ENCODE peak calls at places on chromosomes 13 and 19, in seven cellular contexts. One of them, this sample, is unnamed.
A peak's percentile ranks its signal among the peaks of the same experiment; 100 is the strongest.

GRCh38 chr19:41886761-41887710 is 4.1 kb downstream of the ARHGEF1 start:
- DNase-seq in activated naive CD4-positive, alpha-beta T cell treated with anti-CD3 and anti-CD28 coated beads, Interleukin-2, amount 50 U/mL, for 72 hours: peak; percentile 59
- DNase-seq in heart left ventricle: no peak
- DNase-seq in cardiac fibroblast: no peak
- DNase-seq in Daoy: no peak
- DNase-seq in endothelial cell of umbilical vein: no peak
- DNase-seq in psoas muscle: no peak
- DNase-seq in this sample: no peak

GRCh38 chr13:45621950-45622349 is 6.4 kb upstream of the ERICH6B start:
- DNase-seq in cardiac fibroblast: no peak
- DNase-seq in heart left ventricle: no peak
- DNase-seq in psoas muscle: no peak
- DNase-seq in Daoy: no peak
- DNase-seq in activated naive CD4-positive, alpha-beta T cell treated with anti-CD3 and anti-CD28 coated beads, Interleukin-2, amount 50 U/mL, for 72 hours: no peak
- DNase-seq in endothelial cell of umbilical vein: no peak
- DNase-seq in this sample: no peak

GRCh38 chr13:24281188-24282008 is 28.0 kb upstream of the C1QTNF9 start:
- DNase-seq in endothelial cell of umbilical vein: no peak
- DNase-seq in cardiac fibroblast: no peak
- DNase-seq in activated naive CD4-positive, alpha-beta T cell treated with anti-CD3 and anti-CD28 coated beads, Interleukin-2, amount 50 U/mL, for 72 hours: no peak
- DNase-seq in Daoy: no peak
- DNase-seq in psoas muscle: no peak
- DNase-seq in heart left ventricle: no peak
- DNase-seq in this sample: no peak

GRCh38 chr19:47039239-47039874 is 9.1 kb downstream of the TMEM160 start:
- DNase-seq in heart left ventricle: no peak
- DNase-seq in psoas muscle: no peak
- DNase-seq in cardiac fibroblast: no peak
- DNase-seq in endothelial cell of umbilical vein: no peak
- DNase-seq in Daoy: no peak
- DNase-seq in activated naive CD4-positive, alpha-beta T cell treated with anti-CD3 and anti-CD28 coated beads, Interleukin-2, amount 50 U/mL, for 72 hours: no peak
- DNase-seq in this sample: no peak

GRCh38 chr13:105346141-105346766 is 1189.2 kb downstream of the EFNB2 start:
- DNase-seq in heart left ventricle: no peak
- DNase-seq in activated naive CD4-positive, alpha-beta T cell treated with anti-CD3 and anti-CD28 coated beads, Interleukin-2, amount 50 U/mL, for 72 hours: no peak
- DNase-seq in endothelial cell of umbilical vein: peak; percentile 20
- DNase-seq in Daoy: peak; percentile 43
- DNase-seq in cardiac fibroblast: peak; percentile 46
- DNase-seq in psoas muscle: no peak
- DNase-seq in this sample: peak; percentile 82

GRCh38 chr13:66506031-66506777 is 723.9 kb downstream of the PCDH9 start:
- DNase-seq in heart left ventricle: no peak
- DNase-seq in activated naive CD4-positive, alpha-beta T cell treated with anti-CD3 and anti-CD28 coated beads, Interleukin-2, amount 50 U/mL, for 72 hours: no peak
- DNase-seq in Daoy: no peak
- DNase-seq in cardiac fibroblast: no peak
- DNase-seq in endothelial cell of umbilical vein: no peak
- DNase-seq in psoas muscle: no peak
- DNase-seq in this sample: no peak

GRCh38 chr13:99067160-99067985 is 89.5 kb upstream of the DOCK9 start:
- DNase-seq in heart left ventricle: no peak
- DNase-seq in endothelial cell of umbilical vein: no peak
- DNase-seq in Daoy: no peak
- DNase-seq in cardiac fibroblast: peak; percentile 25
- DNase-seq in psoas muscle: no peak
- DNase-seq in activated naive CD4-positive, alpha-beta T cell treated with anti-CD3 and anti-CD28 coated beads, Interleukin-2, amount 50 U/mL, for 72 hours: no peak
- DNase-seq in this sample: peak; percentile 82

GRCh38 chr19:38693380-38694223 is 46.2 kb downstream of the ACTN4 start:
- DNase-seq in heart left ventricle: no peak
- DNase-seq in endothelial cell of umbilical vein: peak; percentile 85
- DNase-seq in cardiac fibroblast: peak; percentile 71
- DNase-seq in activated naive CD4-positive, alpha-beta T cell treated with anti-CD3 and anti-CD28 coated beads, Interleukin-2, amount 50 U/mL, for 72 hours: no peak
- DNase-seq in psoas muscle: no peak
- DNase-seq in Daoy: peak; percentile 97
- DNase-seq in this sample: peak; percentile 85

GRCh38 chr13:32824671-32825070 is 191.6 kb upstream of the KL start:
- DNase-seq in heart left ventricle: no peak
- DNase-seq in endothelial cell of umbilical vein: no peak
- DNase-seq in activated naive CD4-positive, alpha-beta T cell treated with anti-CD3 and anti-CD28 coated beads, Interleukin-2, amount 50 U/mL, for 72 hours: no peak
- DNase-seq in cardiac fibroblast: peak; percentile 83
- DNase-seq in psoas muscle: no peak
- DNase-seq in Daoy: peak; percentile 91
- DNase-seq in this sample: peak; percentile 79

GRCh38 chr13:95301947-95302386 is 716 bp upstream of the ABCC4 start:
- DNase-seq in heart left ventricle: no peak
- DNase-seq in activated naive CD4-positive, alpha-beta T cell treated with anti-CD3 and anti-CD28 coated beads, Interleukin-2, amount 50 U/mL, for 72 hours: no peak
- DNase-seq in Daoy: no peak
- DNase-seq in cardiac fibroblast: peak; percentile 44
- DNase-seq in psoas muscle: no peak
- DNase-seq in endothelial cell of umbilical vein: no peak
- DNase-seq in this sample: peak; percentile 41

GRCh38 chr13:94305463-94305862 is 174.0 kb downstream of the DCT start:
- DNase-seq in endothelial cell of umbilical vein: peak; percentile 67
- DNase-seq in cardiac fibroblast: peak; percentile 81
- DNase-seq in Daoy: peak; percentile 19
- DNase-seq in activated naive CD4-positive, alpha-beta T cell treated with anti-CD3 and anti-CD28 coated beads, Interleukin-2, amount 50 U/mL, for 72 hours: no peak
- DNase-seq in heart left ventricle: no peak
- DNase-seq in psoas muscle: no peak
- DNase-seq in this sample: peak; percentile 95

GRCh38 chr19:1856698-1857603 is 6.4 kb downstream of the KLF16 start:
- DNase-seq in psoas muscle: peak; percentile 88
- DNase-seq in Daoy: peak; percentile 84
- DNase-seq in heart left ventricle: peak; percentile 90
- DNase-seq in cardiac fibroblast: peak; percentile 79
- DNase-seq in activated naive CD4-positive, alpha-beta T cell treated with anti-CD3 and anti-CD28 coated beads, Interleukin-2, amount 50 U/mL, for 72 hours: peak; percentile 56
- DNase-seq in endothelial cell of umbilical vein: peak; percentile 76
- DNase-seq in this sample: peak; percentile 81

GRCh38 chr19:53877361-53877766 is 4.6 kb upstream of the PRKCG start:
- DNase-seq in Daoy: no peak
- DNase-seq in activated naive CD4-positive, alpha-beta T cell treated with anti-CD3 and anti-CD28 coated beads, Interleukin-2, amount 50 U/mL, for 72 hours: peak; percentile 34
- DNase-seq in endothelial cell of umbilical vein: no peak
- DNase-seq in heart left ventricle: no peak
- DNase-seq in psoas muscle: peak; percentile 8
- DNase-seq in cardiac fibroblast: peak; percentile 38
- DNase-seq in this sample: peak; percentile 83

GRCh38 chr13:99998261-99998660 is 16.7 kb downstream of the ZIC2 start:
- DNase-seq in cardiac fibroblast: no peak
- DNase-seq in Daoy: no peak
- DNase-seq in psoas muscle: no peak
- DNase-seq in heart left ventricle: no peak
- DNase-seq in endothelial cell of umbilical vein: no peak
- DNase-seq in activated naive CD4-positive, alpha-beta T cell treated with anti-CD3 and anti-CD28 coated beads, Interleukin-2, amount 50 U/mL, for 72 hours: no peak
- DNase-seq in this sample: no peak

GRCh38 chr19:17687857-17688784 is at the start of gene UNC13A:
- DNase-seq in Daoy: peak; percentile 79
- DNase-seq in activated naive CD4-positive, alpha-beta T cell treated with anti-CD3 and anti-CD28 coated beads, Interleukin-2, amount 50 U/mL, for 72 hours: peak; percentile 78
- DNase-seq in psoas muscle: peak; percentile 59
- DNase-seq in endothelial cell of umbilical vein: no peak
- DNase-seq in cardiac fibroblast: peak; percentile 45
- DNase-seq in heart left ventricle: peak; percentile 73
- DNase-seq in this sample: peak; percentile 13

GRCh38 chr13:50227356-50227755 is 212.1 kb downstream of the KCNRG start:
- DNase-seq in psoas muscle: no peak
- DNase-seq in endothelial cell of umbilical vein: no peak
- DNase-seq in cardiac fibroblast: no peak
- DNase-seq in heart left ventricle: no peak
- DNase-seq in activated naive CD4-positive, alpha-beta T cell treated with anti-CD3 and anti-CD28 coated beads, Interleukin-2, amount 50 U/mL, for 72 hours: no peak
- DNase-seq in Daoy: no peak
- DNase-seq in this sample: no peak

GRCh38 chr13:52156724-52157251 is 2.6 kb downstream of the NEK3 start:
- DNase-seq in activated naive CD4-positive, alpha-beta T cell treated with anti-CD3 and anti-CD28 coated beads, Interleukin-2, amount 50 U/mL, for 72 hours: no peak
- DNase-seq in psoas muscle: no peak
- DNase-seq in heart left ventricle: no peak
- DNase-seq in endothelial cell of umbilical vein: peak; percentile 44
- DNase-seq in Daoy: no peak
- DNase-seq in cardiac fibroblast: peak; percentile 20
- DNase-seq in this sample: peak; percentile 63

GRCh38 chr19:35268546-35269424 is at the start of gene USF2:
- DNase-seq in heart left ventricle: peak; percentile 89
- DNase-seq in Daoy: peak; percentile 85
- DNase-seq in cardiac fibroblast: peak; percentile 86
- DNase-seq in activated naive CD4-positive, alpha-beta T cell treated with anti-CD3 and anti-CD28 coated beads, Interleukin-2, amount 50 U/mL, for 72 hours: peak; percentile 64
- DNase-seq in endothelial cell of umbilical vein: peak; percentile 25
- DNase-seq in psoas muscle: peak; percentile 91
- DNase-seq in this sample: peak; percentile 72

GRCh38 chr13:26247608-26248007 is 6.3 kb upstream of the CDK8 start:
- DNase-seq in psoas muscle: no peak
- DNase-seq in activated naive CD4-positive, alpha-beta T cell treated with anti-CD3 and anti-CD28 coated beads, Interleukin-2, amount 50 U/mL, for 72 hours: no peak
- DNase-seq in heart left ventricle: no peak
- DNase-seq in Daoy: no peak
- DNase-seq in endothelial cell of umbilical vein: no peak
- DNase-seq in cardiac fibroblast: peak; percentile 13
- DNase-seq in this sample: peak; percentile 79

GRCh38 chr13:101481421-101481820 is 28.9 kb downstream of the ITGBL1 start:
- DNase-seq in heart left ventricle: no peak
- DNase-seq in Daoy: no peak
- DNase-seq in psoas muscle: no peak
- DNase-seq in endothelial cell of umbilical vein: no peak
- DNase-seq in activated naive CD4-positive, alpha-beta T cell treated with anti-CD3 and anti-CD28 coated beads, Interleukin-2, amount 50 U/mL, for 72 hours: no peak
- DNase-seq in cardiac fibroblast: no peak
- DNase-seq in this sample: no peak

GRCh38 chr13:113126265-113127150 is 3.9 kb downstream of the F10 start:
- DNase-seq in endothelial cell of umbilical vein: no peak
- DNase-seq in heart left ventricle: no peak
- DNase-seq in activated naive CD4-positive, alpha-beta T cell treated with anti-CD3 and anti-CD28 coated beads, Interleukin-2, amount 50 U/mL, for 72 hours: no peak
- DNase-seq in Daoy: no peak
- DNase-seq in psoas muscle: no peak
- DNase-seq in cardiac fibroblast: no peak
- DNase-seq in this sample: no peak

GRCh38 chr19:58581227-58582141 is 8.3 kb upstream of the MZF1 start:
- DNase-seq in cardiac fibroblast: peak; percentile 90
- DNase-seq in psoas muscle: peak; percentile 93
- DNase-seq in heart left ventricle: peak; percentile 91
- DNase-seq in Daoy: peak; percentile 67
- DNase-seq in activated naive CD4-positive, alpha-beta T cell treated with anti-CD3 and anti-CD28 coated beads, Interleukin-2, amount 50 U/mL, for 72 hours: peak; percentile 95
- DNase-seq in endothelial cell of umbilical vein: peak; percentile 91
- DNase-seq in this sample: peak; percentile 88

GRCh38 chr19:58203814-58204475 is 21.1 kb downstream of the ZNF274 start:
- DNase-seq in endothelial cell of umbilical vein: no peak
- DNase-seq in heart left ventricle: no peak
- DNase-seq in cardiac fibroblast: no peak
- DNase-seq in Daoy: no peak
- DNase-seq in psoas muscle: no peak
- DNase-seq in activated naive CD4-positive, alpha-beta T cell treated with anti-CD3 and anti-CD28 coated beads, Interleukin-2, amount 50 U/mL, for 72 hours: no peak
- DNase-seq in this sample: no peak

GRCh38 chr19:4744451-4745170 is 21.0 kb upstream of the DPP9 start:
- DNase-seq in psoas muscle: no peak
- DNase-seq in Daoy: peak; percentile 83
- DNase-seq in heart left ventricle: no peak
- DNase-seq in activated naive CD4-positive, alpha-beta T cell treated with anti-CD3 and anti-CD28 coated beads, Interleukin-2, amount 50 U/mL, for 72 hours: no peak
- DNase-seq in cardiac fibroblast: peak; percentile 96
- DNase-seq in endothelial cell of umbilical vein: peak; percentile 51
- DNase-seq in this sample: peak; percentile 98

GRCh38 chr19:40270362-40271089 is 14.6 kb downstream of the AKT2 start:
- DNase-seq in cardiac fibroblast: no peak
- DNase-seq in endothelial cell of umbilical vein: no peak
- DNase-seq in heart left ventricle: no peak
- DNase-seq in activated naive CD4-positive, alpha-beta T cell treated with anti-CD3 and anti-CD28 coated beads, Interleukin-2, amount 50 U/mL, for 72 hours: no peak
- DNase-seq in psoas muscle: no peak
- DNase-seq in Daoy: no peak
- DNase-seq in this sample: no peak

GRCh38 chr13:59906413-59907027 is 257.2 kb downstream of the DIAPH3 start:
- DNase-seq in Daoy: no peak
- DNase-seq in psoas muscle: no peak
- DNase-seq in activated naive CD4-positive, alpha-beta T cell treated with anti-CD3 and anti-CD28 coated beads, Interleukin-2, amount 50 U/mL, for 72 hours: no peak
- DNase-seq in endothelial cell of umbilical vein: peak; percentile 47
- DNase-seq in cardiac fibroblast: peak; percentile 65
- DNase-seq in heart left ventricle: no peak
- DNase-seq in this sample: peak; percentile 40

GRCh38 chr19:41784337-41785239 is 11.8 kb upstream of the CEACAM3 start:
- DNase-seq in Daoy: no peak
- DNase-seq in cardiac fibroblast: no peak
- DNase-seq in psoas muscle: no peak
- DNase-seq in activated naive CD4-positive, alpha-beta T cell treated with anti-CD3 and anti-CD28 coated beads, Interleukin-2, amount 50 U/mL, for 72 hours: no peak
- DNase-seq in heart left ventricle: no peak
- DNase-seq in endothelial cell of umbilical vein: no peak
- DNase-seq in this sample: no peak

GRCh38 chr13:23660249-23660648 is 90.0 kb downstream of the TNFRSF19 start:
- DNase-seq in Daoy: peak; percentile 17
- DNase-seq in psoas muscle: no peak
- DNase-seq in heart left ventricle: no peak
- DNase-seq in activated naive CD4-positive, alpha-beta T cell treated with anti-CD3 and anti-CD28 coated beads, Interleukin-2, amount 50 U/mL, for 72 hours: no peak
- DNase-seq in endothelial cell of umbilical vein: no peak
- DNase-seq in cardiac fibroblast: no peak
- DNase-seq in this sample: peak; percentile 44

GRCh38 chr19:55005684-55006488 is 32.2 kb downstream of the GP6 start:
- DNase-seq in heart left ventricle: no peak
- DNase-seq in endothelial cell of umbilical vein: no peak
- DNase-seq in activated naive CD4-positive, alpha-beta T cell treated with anti-CD3 and anti-CD28 coated beads, Interleukin-2, amount 50 U/mL, for 72 hours: peak; percentile 56
- DNase-seq in psoas muscle: no peak
- DNase-seq in Daoy: peak; percentile 55
- DNase-seq in cardiac fibroblast: no peak
- DNase-seq in this sample: peak; percentile 52

GRCh38 chr13:41411536-41411935 is 45.8 kb upstream of the RGCC start:
- DNase-seq in psoas muscle: no peak
- DNase-seq in Daoy: peak; percentile 17
- DNase-seq in cardiac fibroblast: peak; percentile 80
- DNase-seq in heart left ventricle: no peak
- DNase-seq in activated naive CD4-positive, alpha-beta T cell treated with anti-CD3 and anti-CD28 coated beads, Interleukin-2, amount 50 U/mL, for 72 hours: no peak
- DNase-seq in endothelial cell of umbilical vein: peak; percentile 32
- DNase-seq in this sample: peak; percentile 59

GRCh38 chr19:55406869-55407624 is 541 bp downstream of the UBE2S start:
- DNase-seq in heart left ventricle: no peak
- DNase-seq in endothelial cell of umbilical vein: peak; percentile 38
- DNase-seq in cardiac fibroblast: peak; percentile 50
- DNase-seq in activated naive CD4-positive, alpha-beta T cell treated with anti-CD3 and anti-CD28 coated beads, Interleukin-2, amount 50 U/mL, for 72 hours: peak; percentile 35
- DNase-seq in Daoy: peak; percentile 37
- DNase-seq in psoas muscle: peak; percentile 38
- DNase-seq in this sample: peak; percentile 33

GRCh38 chr19:1276620-1277007 is 1.3 kb downstream of the FAM174C start:
- DNase-seq in activated naive CD4-positive, alpha-beta T cell treated with anti-CD3 and anti-CD28 coated beads, Interleukin-2, amount 50 U/mL, for 72 hours: no peak
- DNase-seq in endothelial cell of umbilical vein: no peak
- DNase-seq in cardiac fibroblast: no peak
- DNase-seq in psoas muscle: no peak
- DNase-seq in heart left ventricle: no peak
- DNase-seq in Daoy: peak; percentile 45
- DNase-seq in this sample: no peak

GRCh38 chr19:18596752-18597157 is 8.2 kb downstream of the REX1BD start:
- DNase-seq in Daoy: peak; percentile 69
- DNase-seq in endothelial cell of umbilical vein: peak; percentile 34
- DNase-seq in cardiac fibroblast: peak; percentile 43
- DNase-seq in psoas muscle: peak; percentile 75
- DNase-seq in activated naive CD4-positive, alpha-beta T cell treated with anti-CD3 and anti-CD28 coated beads, Interleukin-2, amount 50 U/mL, for 72 hours: no peak
- DNase-seq in heart left ventricle: peak; percentile 77
- DNase-seq in this sample: peak; percentile 35

GRCh38 chr13:27619711-27620376 is 485 bp downstream of the LNX2 start:
- DNase-seq in psoas muscle: peak; percentile 78
- DNase-seq in Daoy: peak; percentile 29
- DNase-seq in activated naive CD4-positive, alpha-beta T cell treated with anti-CD3 and anti-CD28 coated beads, Interleukin-2, amount 50 U/mL, for 72 hours: peak; percentile 42
- DNase-seq in cardiac fibroblast: peak; percentile 46
- DNase-seq in heart left ventricle: peak; percentile 82
- DNase-seq in endothelial cell of umbilical vein: peak; percentile 56
- DNase-seq in this sample: peak; percentile 21

GRCh38 chr19:42553292-42554045 is 25.2 kb upstream of the CEACAM1 start:
- DNase-seq in activated naive CD4-positive, alpha-beta T cell treated with anti-CD3 and anti-CD28 coated beads, Interleukin-2, amount 50 U/mL, for 72 hours: no peak
- DNase-seq in psoas muscle: no peak
- DNase-seq in Daoy: peak; percentile 43
- DNase-seq in heart left ventricle: peak; percentile 73
- DNase-seq in endothelial cell of umbilical vein: no peak
- DNase-seq in cardiac fibroblast: peak; percentile 56
- DNase-seq in this sample: peak; percentile 86

GRCh38 chr19:17248011-17248776 is 2.5 kb upstream of the NR2F6 start:
- DNase-seq in heart left ventricle: no peak
- DNase-seq in psoas muscle: no peak
- DNase-seq in endothelial cell of umbilical vein: no peak
- DNase-seq in Daoy: no peak
- DNase-seq in cardiac fibroblast: no peak
- DNase-seq in activated naive CD4-positive, alpha-beta T cell treated with anti-CD3 and anti-CD28 coated beads, Interleukin-2, amount 50 U/mL, for 72 hours: no peak
- DNase-seq in this sample: no peak

This sample was measured in amniotic epithelial cell.